ENCODE peak calls at places on chromosomes 6 and 20, in six cellular contexts. H, N, W, G, I and M are unnamed samples.

GRCh38 chr6:99011151-99011550 is 63.4 kb upstream of the FBXL4 start:
- DNase-seq in N (no peak), G (no peak), W (no peak), I (no peak), H (no peak), M (no peak)

GRCh38 chr6:139919107-139920026 is 544.9 kb upstream of the CITED2 start:
- DNase-seq in N (no peak), I (no peak), W (no peak), H (no peak), G (no peak), M (no peak)

GRCh38 chr6:137793805-137794508 is 73.1 kb upstream of the TNFAIP3 start:
- DNase-seq in H (no peak), W (no peak), G (no peak), I (no peak), N (no peak), M (no peak)

GRCh38 chr6:167056370-167056769 is 57.2 kb downstream of the CEP43 start:
- DNase-seq in H (no peak), N (no peak), G (no peak), I (no peak), W (peak; percentile 76), M (no peak)

GRCh38 chr20:22449115-22449973 is 135.0 kb downstream of the FOXA2 start:
- DNase-seq in N (no peak), W (no peak), G (no peak), I (no peak), H (no peak), M (no peak)

GRCh38 chr20:10218536-10219451 is at the start of gene SNAP25:
- DNase-seq in I (peak; percentile 54), W (no peak), N (peak; percentile 74), G (no peak), H (peak; percentile 87), M (peak; percentile 88)

GRCh38 chr20:54340667-54341081 is 132.8 kb downstream of the PFDN4 start:
- DNase-seq in W (no peak), N (no peak), I (no peak), H (no peak), G (no peak), M (no peak)

GRCh38 chr6:142413111-142413510 is 111.3 kb downstream of the ADGRG6 start:
- DNase-seq in G (no peak), W (no peak), I (no peak), N (no peak), H (no peak), M (no peak)

GRCh38 chr6:48990746-48991145 is 472.3 kb downstream of the MMUT start:
- DNase-seq in W (no peak), I (no peak), H (no peak), G (no peak), N (no peak), M (no peak)

GRCh38 chr6:72560721-72561593 is 60.9 kb upstream of the KCNQ5 start:
- DNase-seq in N (peak; percentile 68), H (no peak), G (no peak), W (no peak), I (no peak), M (no peak)

GRCh38 chr20:5626603-5627002 is 123.6 kb upstream of the SHLD1 start:
- DNase-seq in H (no peak), N (no peak), W (no peak), I (no peak), G (no peak), M (no peak)

GRCh38 chr6:115896538-115897129 is 164.1 kb downstream of the FRK start:
- DNase-seq in N (peak; percentile 17), I (peak; percentile 34), H (no peak), W (no peak), G (peak; percentile 14), M (peak; percentile 5)

GRCh38 chr6:31620586-31621319 is at the start of gene PRRC2A:
- DNase-seq in H (peak; percentile 90), N (peak; percentile 98), I (peak; percentile 47), G (no peak), W (no peak), M (peak; percentile 33)

GRCh38 chr6:2596222-2596621 is 154.5 kb downstream of the MYLK4 start:
- DNase-seq in N (no peak), I (no peak), H (peak; percentile 71), W (no peak), G (no peak), M (no peak)

GRCh38 chr6:9583946-9584345 is 830.9 kb downstream of the TFAP2A start:
- DNase-seq in I (no peak), N (no peak), G (no peak), W (no peak), H (no peak), M (no peak)

GRCh38 chr20:25637247-25637646 is 13.4 kb upstream of the NANP start:
- DNase-seq in N (no peak), I (no peak), W (no peak), G (no peak), H (no peak), M (no peak)

GRCh38 chr20:38198238-38198861 is 33.3 kb upstream of the TGM2 start:
- DNase-seq in I (no peak), W (no peak), G (no peak), H (no peak), N (peak; percentile 46), M (no peak)

GRCh38 chr6:142313284-142313683 is 11.5 kb downstream of the ADGRG6 start:
- DNase-seq in G (no peak), W (no peak), H (no peak), I (no peak), N (no peak), M (no peak)

GRCh38 chr6:37126961-37127360 is 43.0 kb upstream of the PIM1 start:
- DNase-seq in G (no peak), H (no peak), N (no peak), W (no peak), I (no peak), M (no peak)

GRCh38 chr6:24492475-24492874 is 2.3 kb upstream of the ALDH5A1 start:
- DNase-seq in H (no peak), G (peak; percentile 58), W (no peak), I (no peak), N (peak; percentile 24), M (no peak)

GRCh38 chr6:105711216-105711615 is 308.3 kb upstream of the PREP start:
- DNase-seq in W (no peak), N (no peak), H (no peak), I (no peak), G (no peak), M (no peak)

GRCh38 chr6:157911786-157912185 is 69.9 kb upstream of the SYNJ2 start:
- DNase-seq in G (no peak), N (no peak), W (no peak), H (no peak), I (no peak), M (no peak)

GRCh38 chr20:6733965-6734364 is 33.5 kb upstream of the BMP2 start:
- DNase-seq in I (no peak), H (no peak), N (no peak), W (no peak), G (no peak), M (no peak)

GRCh38 chr20:6735913-6736845 is 31.3 kb upstream of the BMP2 start:
- DNase-seq in G (no peak), H (no peak), I (no peak), W (no peak), N (no peak), M (no peak)

GRCh38 chr20:6730929-6731328 is 36.6 kb upstream of the BMP2 start:
- DNase-seq in I (no peak), W (no peak), H (no peak), G (no peak), N (no peak), M (no peak)

DNA sequence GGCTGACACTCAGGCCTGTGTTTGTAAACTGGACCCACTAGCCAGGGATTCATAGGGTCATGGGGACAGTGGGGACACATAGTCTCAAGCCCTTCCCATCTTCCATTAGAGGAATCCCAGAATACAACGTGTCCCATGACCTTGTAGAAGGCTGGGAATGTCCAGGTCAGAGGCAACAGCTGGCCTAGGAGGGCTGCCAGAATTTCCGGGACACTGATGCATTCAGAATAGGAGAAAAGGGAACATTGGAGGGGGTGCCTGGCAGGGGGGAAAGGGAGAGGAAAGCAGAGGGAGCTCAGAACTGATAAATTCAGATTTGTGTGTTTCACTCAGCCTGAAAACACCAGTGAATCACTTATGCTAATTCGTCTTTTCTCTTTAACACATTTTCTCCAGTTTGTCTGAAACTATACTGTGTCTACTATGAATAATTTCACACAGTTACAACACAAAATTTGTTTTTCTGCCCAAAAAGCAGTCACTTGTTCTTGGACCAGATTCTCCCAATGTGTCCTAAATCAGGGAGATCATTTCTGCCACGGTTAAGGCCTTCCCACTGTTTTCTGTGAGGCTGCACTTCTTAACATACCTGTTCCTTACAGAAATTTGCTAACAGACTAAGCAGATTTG is 35.4 kb upstream of the BMP2 start:
- DNase-seq in N (no peak), W (no peak), I (no peak), H (no peak), G (no peak), M (no peak)
- TF ChIP-seq ZNF274 in N (no peak), W (no peak), I (no peak), H (no peak), G (no peak), M (no peak)

GRCh38 chr20:45394221-45395113 is 13.6 kb upstream of the DBNDD2 start:
- DNase-seq in G (no peak), I (no peak), H (no peak), N (no peak), W (no peak), M (no peak)
- TF ChIP-seq ZNF274 in G (no peak), I (no peak), H (no peak), N (no peak), W (no peak), M (no peak)

GRCh38 chr6:78615430-78615904 is 251.9 kb upstream of the IRAK1BP1 start:
- DNase-seq in H (no peak), G (no peak), I (no peak), W (peak; percentile 33), N (no peak), M (no peak)
- TF ChIP-seq ZNF274 in H (no peak), G (no peak), I (no peak), W (no peak), N (no peak), M (no peak)

DNA sequence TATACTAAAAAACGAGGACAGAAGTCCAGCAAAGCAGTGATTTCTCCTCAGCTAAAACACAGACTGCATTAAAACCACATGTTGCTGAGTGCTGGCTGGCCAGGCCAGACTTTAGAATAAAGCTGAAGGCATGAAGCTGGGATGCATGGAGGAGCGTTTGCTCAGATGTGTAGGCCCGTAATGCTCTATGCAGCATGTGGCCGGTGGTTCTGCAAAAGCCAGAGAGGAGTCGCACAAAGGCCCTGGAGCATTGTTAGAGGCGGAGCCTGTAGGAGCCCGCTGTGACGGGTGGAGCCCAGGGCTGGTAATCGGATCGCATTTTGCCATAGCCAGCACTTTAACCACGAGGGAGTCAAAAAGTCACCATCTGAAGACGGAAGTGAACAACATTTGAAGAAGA is 83.7 kb downstream of the SMOC2 start:
- DNase-seq in G (no peak), N (no peak), I (peak; percentile 3), W (no peak), H (peak; percentile 64), M (no peak)
- TF ChIP-seq ZNF274 in G (no peak), N (no peak), I (no peak), W (no peak), H (no peak), M (no peak)

GRCh38 chr6:87700351-87700728 is 1.7 kb downstream of the AKIRIN2 start:
- DNase-seq in W (no peak), G (no peak), H (no peak), N (no peak), I (no peak), M (no peak)
- TF ChIP-seq ZNF274 in W (no peak), G (no peak), H (no peak), N (no peak), I (no peak), M (no peak)

GRCh38 chr6:18293192-18293904 is 29.0 kb upstream of the DEK start:
- DNase-seq in H (no peak), W (no peak), G (peak; percentile 11), I (no peak), N (no peak), M (no peak)
- TF ChIP-seq ZNF274 in H (no peak), W (no peak), G (no peak), I (no peak), N (no peak), M (no peak)

GRCh38 chr20:63518946-63519764 is 1.4 kb upstream of the PPDPF start:
- DNase-seq in I (no peak), N (no peak), W (no peak), H (peak; percentile 60), G (no peak), M (no peak)
- TF ChIP-seq ZNF274 in I (no peak), N (no peak), W (no peak), H (no peak), G (no peak), M (no peak)